ENCODE peak calls at places on chromosomes 5 and 9, in five cellular contexts. B is HT-29; G is lung microvascular endothelial cell; C is activated T-cell treated with anti-CD3 and anti-CD28 coated beads, Interleukin-2, amount 50 U/mL, for 1 hour; D is OCI-LY7. I is an unnamed sample.
A peak's percentile ranks its signal among the peaks of the same experiment; 100 is the strongest.

GRCh38 chr5:10452768-10453331 is 11.2 kb downstream of the ROPN1L start:
- DNase-seq in B (peak; percentile 76), G (peak; percentile 91), C (no peak), D (peak; percentile 82), I (peak; percentile 85)

GRCh38 chr5:116315531-116315930 is 230.7 kb downstream of the COMMD10 start:
- DNase-seq in B (no peak), G (no peak), C (no peak), D (no peak), I (no peak)

GRCh38 chr5:131417240-131417869 is 153.5 kb downstream of the CDC42SE2 start:
- DNase-seq in B (peak; percentile 88), G (peak; percentile 82), C (peak; percentile 85), D (peak; percentile 76), I (peak; percentile 83)

GRCh38 chr5:98519530-98519929 is 253.9 kb upstream of the RGMB start:
- DNase-seq in B (no peak), G (no peak), C (no peak), D (no peak), I (no peak)

GRCh38 chr5:55081541-55081940 is 20.9 kb upstream of the GZMA start:
- DNase-seq in B (no peak), G (no peak), C (no peak), D (no peak), I (no peak)

GRCh38 chr5:135632806-135633205 is 54.0 kb upstream of the CXCL14 start:
- DNase-seq in B (no peak), G (no peak), C (no peak), D (no peak), I (no peak)

GRCh38 chr9:7894231-7894630 is 94.7 kb upstream of the DMAC1 start:
- DNase-seq in B (no peak), G (no peak), C (no peak), D (no peak), I (no peak)

GRCh38 chr9:81634915-81635516 is 54.3 kb downstream of the TLE1 start:
- DNase-seq in B (no peak), G (no peak), C (no peak), D (no peak), I (no peak)

GRCh38 chr9:20191239-20191840 is 402.5 kb upstream of the SLC24A2 start:
- DNase-seq in B (peak; percentile 44), G (peak; percentile 6), C (no peak), D (no peak), I (no peak)

GRCh38 chr5:140608730-140609520 is 24.1 kb downstream of the CD14 start:
- DNase-seq in B (peak; percentile 88), G (peak; percentile 76), C (no peak), D (no peak), I (no peak)

GRCh38 chr5:123094227-123094918 is 5.3 kb downstream of the PRDM6 start:
- DNase-seq in B (no peak), G (no peak), C (no peak), D (no peak), I (no peak)

GRCh38 chr5:136802382-136802781 is 437.0 kb upstream of the TRPC7 start:
- DNase-seq in B (peak; percentile 2), G (peak; percentile 14), C (no peak), D (peak; percentile 34), I (peak; percentile 43)

GRCh38 chr5:145982572-145983314 is 46.4 kb downstream of the SH3RF2 start:
- DNase-seq in B (no peak), G (no peak), C (no peak), D (no peak), I (no peak)

GRCh38 chr5:168017313-168017712 is 274.1 kb upstream of the WWC1 start:
- DNase-seq in B (no peak), G (no peak), C (no peak), D (no peak), I (no peak)

GRCh38 chr5:73437126-73438047 is 11.2 kb downstream of the FOXD1 start:
- DNase-seq in B (peak; percentile 67), G (peak; percentile 17), C (peak; percentile 35), D (no peak), I (no peak)

GRCh38 chr5:80231243-80231642 is 24.6 kb downstream of the SERINC5 start:
- DNase-seq in B (no peak), G (no peak), C (no peak), D (no peak), I (no peak)

GRCh38 chr9:129576546-129577543 is 44.1 kb downstream of the C9orf50 start:
- DNase-seq in B (no peak), G (peak; percentile 94), C (no peak), D (no peak), I (no peak)

GRCh38 chr5:86880785-86881492 is 263.2 kb downstream of the COX7C start:
- DNase-seq in B (peak; percentile 78), G (peak; percentile 75), C (no peak), D (peak; percentile 70), I (peak; percentile 79)

GRCh38 chr5:112691758-112692157 is 45.9 kb upstream of the APC start:
- DNase-seq in B (peak; percentile 71), G (peak; percentile 63), C (no peak), D (peak; percentile 71), I (peak; percentile 85)

GRCh38 chr9:117135481-117135880 is 279.4 kb downstream of the ASTN2 start:
- DNase-seq in B (no peak), G (no peak), C (no peak), D (no peak), I (no peak)

GRCh38 chr5:53071738-53072137 is 37.8 kb downstream of the MOCS2 start:
- DNase-seq in B (no peak), G (no peak), C (no peak), D (no peak), I (no peak)

GRCh38 chr5:27962201-27962600 is 923.8 kb upstream of the CDH9 start:
- DNase-seq in B (no peak), G (no peak), C (no peak), D (no peak), I (no peak)

GRCh38 chr9:13728917-13729811 is 449.7 kb upstream of the MPDZ start:
- DNase-seq in B (no peak), G (peak; percentile 36), C (no peak), D (no peak), I (no peak)

GRCh38 chr9:120411862-120412424 is 168.0 kb downstream of the CDK5RAP2 start:
- DNase-seq in B (no peak), G (no peak), C (no peak), D (no peak), I (no peak)

GRCh38 chr5:6715758-6716633 is 2.8 kb downstream of the TENT4A start:
- DNase-seq in B (peak; percentile 35), G (no peak), C (peak; percentile 40), D (peak; percentile 48), I (peak; percentile 61)

GRCh38 chr5:172303090-172303995 is 19.8 kb upstream of the UBTD2 start:
- DNase-seq in B (peak; percentile 68), G (peak; percentile 19), C (no peak), D (no peak), I (no peak)

GRCh38 chr5:59728356-59728755 is 165.2 kb downstream of the PDE4D start:
- DNase-seq in B (no peak), G (no peak), C (no peak), D (no peak), I (no peak)

GRCh38 chr5:80790698-80791097 is 135.9 kb upstream of the DHFR start:
- DNase-seq in B (no peak), G (no peak), C (no peak), D (no peak), I (no peak)

GRCh38 chr9:87963770-87964169 is 10.6 kb downstream of the CDK20 start:
- DNase-seq in B (no peak), G (no peak), C (no peak), D (no peak), I (no peak)

GRCh38 chr9:87567566-87567965 is 69.9 kb downstream of the DAPK1 start:
- DNase-seq in B (no peak), G (no peak), C (no peak), D (no peak), I (no peak)

GRCh38 chr9:98569491-98569890 is 139.2 kb downstream of the GABBR2 start:
- DNase-seq in B (no peak), G (no peak), C (no peak), D (no peak), I (no peak)

GRCh38 chr5:43997647-43998251 is 391.5 kb downstream of the FGF10 start:
- DNase-seq in B (peak; percentile 63), G (no peak), C (no peak), D (no peak), I (no peak)

GRCh38 chr5:98309785-98310566 is 463.5 kb upstream of the RGMB start:
- DNase-seq in B (no peak), G (peak; percentile 100), C (no peak), D (no peak), I (no peak)